ENCODE peak calls at places on chromosome 4, in four cellular contexts. N, C, M and R are unnamed samples.

GRCh38 chr4:106875340-106875739 is 160.8 kb downstream of the DKK2 start:
- DNase-seq in N (no peak), C (no peak), M (no peak), R (no peak)

GRCh38 chr4:5072948-5073347 is 21.7 kb downstream of the STK32B start:
- DNase-seq in N (no peak), C (no peak), M (no peak), R (no peak)

GRCh38 chr4:186557486-186557885 is 2.1 kb upstream of the MTNR1A start:
- DNase-seq in N (no peak), C (no peak), M (no peak), R (peak)

GRCh38 chr4:6008092-6008551 is 10.1 kb downstream of the C4orf50 start:
- DNase-seq in N (no peak), C (no peak), M (no peak), R (no peak)

GRCh38 chr4:40309250-40309774 is 25.8 kb upstream of the CHRNA9 start:
- DNase-seq in N (peak), C (peak), M (peak), R (peak)

GRCh38 chr4:178086324-178086723 is 644.1 kb upstream of the AGA start:
- DNase-seq in N (peak), C (no peak), M (no peak), R (no peak)

GRCh38 chr4:174538123-174538875 is 16.0 kb upstream of the HPGD start:
- DNase-seq in N (no peak), C (no peak), M (no peak), R (no peak)

GRCh38 chr4:108965031-108965430 is 202.2 kb upstream of the ETNPPL start:
- DNase-seq in N (no peak), C (no peak), M (no peak), R (no peak)

GRCh38 chr4:27218013-27218412 is 357.4 kb downstream of the STIM2 start:
- DNase-seq in N (no peak), C (no peak), M (no peak), R (peak)

GRCh38 chr4:76058888-76059426 is 15.6 kb upstream of the ART3 start:
- DNase-seq in N (no peak), C (no peak), M (no peak), R (no peak)

GRCh38 chr4:186144596-186145569 is 40.4 kb downstream of the FAM149A start:
- DNase-seq in N (no peak), C (peak), M (no peak), R (peak)

GRCh38 chr4:39635023-39635422 is 3.6 kb downstream of the SMIM14 start:
- DNase-seq in N (no peak), C (peak), M (no peak), R (no peak)

DNA sequence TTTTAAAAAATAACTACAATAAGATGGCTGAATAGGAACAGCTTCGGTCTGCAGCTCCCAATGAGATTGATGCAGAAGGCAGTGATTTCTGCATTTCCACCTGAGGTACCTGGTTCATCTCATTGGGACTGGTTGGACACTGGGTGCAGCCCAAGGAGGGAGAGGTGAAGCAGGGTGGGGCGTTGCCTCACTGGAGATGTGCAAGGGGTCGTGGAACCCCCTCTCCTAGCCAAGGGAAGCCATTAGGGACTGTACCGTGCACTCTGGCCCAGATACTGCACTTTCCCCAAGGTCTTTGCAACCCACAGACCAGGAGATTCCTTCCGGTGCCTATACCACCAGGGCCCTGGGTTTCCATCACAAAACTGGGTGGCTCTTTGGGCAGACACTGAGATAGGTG is 640.1 kb downstream of the IQCM start:
- DNase-seq in N (no peak), C (no peak), M (no peak), R (no peak)
- H3K4me3 ChIP-seq in N (no peak), C (no peak), M (no peak), R (no peak)

GRCh38 chr4:140153744-140154571 is at the start of gene MAML3:
- DNase-seq in N (peak), C (peak), M (peak), R (peak)
- TF ChIP-seq CTCF in N (no peak), C (no peak), M (no peak), R (no peak)

DNA sequence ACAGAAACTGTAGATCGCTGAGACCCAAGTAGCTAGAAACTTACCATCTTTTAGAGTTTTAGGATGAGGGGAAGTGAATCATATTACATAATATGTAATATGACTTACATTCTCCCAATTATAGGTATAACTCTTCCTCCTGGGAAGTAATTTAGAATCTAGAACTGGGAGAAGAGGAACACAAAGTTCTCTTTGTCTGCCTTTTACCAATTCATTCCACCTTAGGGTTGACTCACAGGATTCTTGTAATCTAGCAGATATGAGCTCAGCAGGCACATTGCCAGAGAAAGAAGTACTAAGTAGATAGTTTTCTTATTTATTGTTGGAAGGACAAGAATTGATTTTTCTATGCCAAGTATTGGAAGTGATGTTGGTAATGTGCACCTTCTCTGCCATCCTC is 58.0 kb upstream of the CCSER1 start:
- DNase-seq in N (peak), C (no peak), M (no peak), R (no peak)
- H3K4me3 ChIP-seq in N (no peak), C (no peak), M (no peak), R (no peak)

DNA sequence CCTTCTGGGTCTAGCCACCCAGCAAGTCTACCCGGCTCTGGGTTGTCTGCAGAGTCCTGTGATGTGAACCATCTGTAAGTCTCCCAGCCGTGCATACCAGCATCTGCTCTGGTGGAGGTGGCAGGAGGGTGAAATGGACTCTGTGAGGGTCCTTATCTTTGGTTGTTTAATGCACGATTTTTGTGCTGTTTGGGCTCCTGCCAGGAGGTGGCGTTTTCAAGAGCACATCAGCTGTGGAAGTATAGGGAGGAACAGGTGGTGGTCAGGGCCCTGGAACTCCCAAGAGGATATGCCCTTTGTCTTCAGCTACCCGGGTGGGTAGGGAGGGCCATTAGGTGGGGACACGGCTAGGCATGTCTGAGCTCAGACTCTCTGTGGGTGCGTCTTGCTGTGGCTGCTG is 66.5 kb upstream of the ZFP42 start:
- DNase-seq in N (peak), C (no peak), M (no peak), R (no peak)
- TF ChIP-seq CTCF in N (peak), C (no peak), M (no peak), R (no peak)

GRCh38 chr4:176334066-176334465 is 14.3 kb downstream of the SPCS3 start:
- DNase-seq in N (no peak), C (no peak), M (no peak), R (no peak)

GRCh38 chr4:176333076-176333475 is 13.3 kb downstream of the SPCS3 start:
- DNase-seq in N (no peak), C (no peak), M (no peak), R (no peak)

GRCh38 chr4:176340871-176341685 is 21.3 kb downstream of the SPCS3 start:
- DNase-seq in N (no peak), C (no peak), M (no peak), R (no peak)

GRCh38 chr4:176339936-176340761 is 20.4 kb downstream of the SPCS3 start:
- DNase-seq in N (no peak), C (no peak), M (no peak), R (peak)

DNA sequence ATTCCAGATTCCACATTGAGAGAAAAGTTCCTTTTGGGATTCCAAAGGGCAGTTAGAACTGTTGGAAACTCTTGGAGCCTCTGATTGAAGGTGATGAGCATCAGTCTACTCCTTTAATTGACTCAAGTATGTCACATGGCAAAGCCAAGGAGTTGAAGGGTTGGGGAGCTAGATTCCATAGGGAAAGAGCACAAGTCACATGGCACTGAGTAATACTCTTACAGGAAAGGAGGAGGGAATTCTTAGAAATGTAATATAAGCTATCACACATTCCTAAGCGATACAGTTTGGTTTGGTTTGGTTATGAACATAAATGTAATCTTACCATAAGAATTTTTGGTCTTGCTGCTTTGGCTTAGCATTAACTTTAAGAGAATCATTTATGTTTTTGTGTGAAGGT is 15.7 kb downstream of the SPCS3 start:
- DNase-seq in N (no peak), C (no peak), M (no peak), R (no peak)
- H3K4me3 ChIP-seq in N (no peak), C (no peak), M (no peak), R (no peak)

GRCh38 chr4:159389756-159390155 is 286.9 kb downstream of the RAPGEF2 start:
- DNase-seq in N (no peak), C (no peak), M (no peak), R (no peak)
- TF ChIP-seq CTCF in N (no peak), C (no peak), M (no peak), R (no peak)

GRCh38 chr4:2746891-2747695 is 9.0 kb downstream of the TNIP2 start:
- DNase-seq in N (no peak), C (no peak), M (no peak), R (no peak)
- H3K4me3 ChIP-seq in N (no peak), C (no peak), M (no peak), R (no peak)

GRCh38 chr4:54877006-54877405 is 219.2 kb downstream of the KIT start:
- DNase-seq in N (no peak), C (no peak), M (no peak), R (no peak)

DNA sequence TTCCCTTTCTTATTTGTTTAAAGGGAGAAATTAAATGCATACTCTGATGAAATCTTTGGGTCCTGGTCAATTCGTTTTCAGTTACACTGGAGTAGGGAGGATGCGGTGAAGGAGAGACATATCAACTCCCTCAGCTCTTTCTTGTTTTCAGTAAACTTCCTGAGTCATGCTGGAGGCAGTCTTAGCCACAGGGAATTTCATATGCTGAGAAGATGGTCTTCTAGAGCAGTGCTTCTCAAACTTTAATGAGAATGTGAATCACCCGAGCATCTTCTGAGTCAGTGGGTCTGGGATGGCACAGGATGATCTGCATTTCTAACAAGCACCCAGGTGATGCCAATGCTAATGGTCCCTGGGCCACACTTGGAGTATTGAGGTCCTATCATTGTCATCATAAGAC is 214.5 kb downstream of the KIT start:
- DNase-seq in N (no peak), C (no peak), M (no peak), R (peak)
- TF ChIP-seq CTCF in N (no peak), C (no peak), M (no peak), R (no peak)

GRCh38 chr4:168154546-168155277 is 62.4 kb downstream of the ANXA10 start:
- DNase-seq in N (no peak), C (no peak), M (no peak), R (no peak)

GRCh38 chr4:168150651-168151050 is 58.3 kb downstream of the ANXA10 start:
- DNase-seq in N (no peak), C (no peak), M (no peak), R (no peak)

GRCh38 chr4:168152837-168153500 is 60.6 kb downstream of the ANXA10 start:
- DNase-seq in N (no peak), C (no peak), M (no peak), R (no peak)

GRCh38 chr4:168151313-168151712 is 59.0 kb downstream of the ANXA10 start:
- DNase-seq in N (no peak), C (no peak), M (no peak), R (no peak)

DNA sequence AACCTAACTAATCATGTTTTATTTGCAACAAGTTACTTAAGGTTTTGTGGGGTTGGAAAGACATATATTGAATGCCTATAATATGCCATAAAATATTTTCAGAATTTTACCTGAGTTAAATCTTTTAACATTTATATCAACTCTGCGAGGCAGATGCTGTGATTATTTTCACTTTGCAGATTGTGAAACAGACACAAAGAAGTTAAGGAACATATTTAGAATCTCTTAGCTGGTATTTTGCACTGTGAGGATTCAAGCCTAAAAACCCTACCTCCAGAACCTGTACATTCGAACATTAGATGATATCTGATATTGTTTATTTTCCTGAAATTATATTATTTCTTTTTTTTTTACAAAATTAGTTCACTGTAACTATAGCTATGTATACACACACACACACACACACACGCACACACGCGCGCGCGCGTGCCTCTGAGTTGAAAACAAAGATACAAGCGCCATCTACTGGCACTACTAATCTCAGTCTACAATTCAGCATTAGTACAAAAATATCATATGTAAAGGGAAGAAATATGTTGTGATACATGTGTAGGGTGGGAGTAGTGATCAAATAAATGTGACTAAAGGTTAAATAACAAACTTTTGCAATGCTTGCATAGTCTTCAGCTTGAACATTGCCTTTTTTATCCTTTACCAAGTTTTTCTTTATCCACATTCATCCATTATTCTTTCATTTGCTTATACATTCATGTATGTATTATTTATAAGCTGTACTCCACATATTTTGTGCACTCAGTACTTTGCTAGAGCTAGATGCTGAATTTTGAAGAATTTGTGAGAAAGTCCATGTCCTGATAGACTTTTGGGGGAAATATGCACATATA is 61.5 kb downstream of the ANXA10 start:
- DNase-seq in N (peak), C (peak), M (peak), R (peak)
- H3K4me3 ChIP-seq in N (no peak), C (no peak), M (peak), R (peak)